ENCODE peak calls at places on chromosomes 11 and 22, in ten cellular contexts. K is tibial artery, U is tibial nerve, J is cardiac muscle cell, H is fibroblast of lung, T is GM23338, G is IMR-90, Z is PC-9, R is body of pancreas, X is ovary. I is an unnamed sample.

GRCh38 chr22:40642316-40642715 is 5.8 kb upstream of the MRTFA start:
- DNase-seq in K (no peak), U (no peak), J (no peak), H (no peak), T (no peak), G (no peak), Z (no peak), R (no peak), X (no peak), I (no peak)

GRCh38 chr22:39719559-39720450 is 149.3 kb downstream of the CACNA1I start:
- DNase-seq in K (no peak), U (no peak), J (no peak), H (no peak), T (no peak), G (no peak), Z (no peak), R (no peak), X (no peak), I (no peak)

GRCh38 chr11:18383388-18384156 is 10.8 kb upstream of the LDHA start:
- DNase-seq in K (peak), U (peak), J (peak), H (peak), T (peak), G (peak), Z (peak), R (peak), X (peak), I (peak)

GRCh38 chr11:117528061-117528780 is 200.6 kb downstream of the CEP164 start:
- DNase-seq in K (no peak), U (no peak), J (no peak), H (peak), T (no peak), G (no peak), Z (no peak), R (no peak), X (no peak), I (no peak)

GRCh38 chr22:40541300-40541699 is 95.2 kb downstream of the MRTFA start:
- DNase-seq in K (no peak), U (no peak), J (no peak), H (no peak), T (no peak), G (no peak), Z (no peak), R (no peak), X (no peak), I (peak)

GRCh38 chr11:57318178-57318577 is 6.6 kb downstream of the TNKS1BP1 start:
- DNase-seq in K (no peak), U (no peak), J (no peak), H (peak), T (no peak), G (peak), Z (no peak), R (peak), X (no peak), I (no peak)

GRCh38 chr22:20378110-20378509 is 15.8 kb upstream of the ZNF74 start:
- DNase-seq in K (no peak), U (no peak), J (no peak), H (no peak), T (no peak), G (no peak), Z (no peak), R (no peak), X (no peak), I (no peak)

GRCh38 chr11:73343076-73343833 is 32.9 kb upstream of the RELT start:
- DNase-seq in K (no peak), U (no peak), J (no peak), H (no peak), T (peak), G (no peak), Z (no peak), R (no peak), X (no peak), I (no peak)

GRCh38 chr22:39519681-39520053 is 695 bp upstream of the ATF4 start:
- DNase-seq in K (peak), U (peak), J (peak), H (peak), T (peak), G (no peak), Z (no peak), R (peak), X (no peak), I (peak)

GRCh38 chr11:82047200-82047599 is 686.5 kb downstream of the FAM181B start:
- DNase-seq in K (no peak), U (no peak), J (no peak), H (no peak), T (no peak), G (no peak), Z (no peak), R (no peak), X (no peak), I (no peak)

GRCh38 chr11:77088236-77089003 is 14.2 kb upstream of the OMP start:
- DNase-seq in K (no peak), U (no peak), J (no peak), H (no peak), T (no peak), G (no peak), Z (peak), R (no peak), X (no peak), I (no peak)

GRCh38 chr11:14409891-14410290 is 50.9 kb upstream of the RRAS2 start:
- DNase-seq in K (no peak), U (no peak), J (no peak), H (no peak), T (no peak), G (no peak), Z (no peak), R (no peak), X (no peak), I (no peak)

GRCh38 chr11:73469401-73469800 is 93.2 kb downstream of the RELT start:
- DNase-seq in K (peak), U (no peak), J (no peak), H (no peak), T (no peak), G (no peak), Z (no peak), R (no peak), X (no peak), I (no peak)

DNA sequence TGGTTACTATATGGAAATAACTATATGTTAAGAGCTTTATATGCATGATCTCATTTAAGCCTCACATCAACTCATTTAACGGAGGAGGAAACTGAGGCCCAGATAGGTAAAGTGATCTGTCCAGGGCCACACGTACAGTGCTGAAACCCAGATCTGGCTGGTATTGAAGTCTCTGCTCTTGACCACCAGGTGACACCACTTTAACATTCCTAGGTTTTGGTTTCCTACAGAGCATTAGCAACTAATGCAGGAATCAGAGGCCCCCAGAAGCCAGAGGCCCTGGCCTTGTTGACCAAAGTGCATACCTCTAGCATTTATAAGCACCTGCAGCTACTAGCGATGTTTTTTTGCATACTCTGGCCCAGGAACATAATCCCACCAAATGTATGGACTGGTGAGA is 12.9 kb upstream of the LIMK2 start:
- DNase-seq in K (no peak), U (no peak), J (no peak), H (no peak), T (peak), G (no peak), Z (no peak), R (no peak), X (no peak), I (no peak)
- TF ChIP-seq CTCF in K (no peak), U (no peak), J (no peak), H (no peak), T (peak), G (no peak), Z (no peak), R (peak), X (no peak), I (no peak)

DNA sequence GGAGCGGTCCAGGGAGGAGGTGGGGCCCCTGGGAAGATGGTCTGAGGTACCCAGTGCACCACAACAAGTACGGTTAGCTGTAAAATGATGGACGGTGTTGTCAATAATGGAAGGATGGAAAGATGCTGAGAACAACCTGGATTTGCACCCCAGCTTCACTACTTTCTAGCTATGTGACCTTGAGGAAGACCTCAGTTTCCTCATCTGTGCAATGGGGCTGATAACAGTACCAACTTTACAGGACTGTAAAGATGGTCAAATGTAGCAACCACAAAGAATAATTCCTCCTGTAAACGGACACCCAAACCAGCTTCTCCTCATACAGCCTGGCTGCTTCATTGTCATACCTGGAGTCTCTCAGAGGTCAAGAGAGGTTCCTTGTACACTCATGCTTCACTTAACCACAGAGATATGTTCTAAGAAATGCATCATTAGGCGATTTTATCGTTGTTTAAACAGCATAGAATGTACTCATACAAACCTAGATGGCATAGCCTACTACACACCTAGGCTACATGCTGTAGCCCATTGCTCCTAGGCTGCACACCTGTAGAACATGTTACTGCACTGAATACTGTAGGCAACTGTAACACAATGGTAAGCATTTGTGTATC is 65.5 kb upstream of the LMO2 start:
- DNase-seq in K (no peak), U (no peak), J (no peak), H (no peak), T (no peak), G (no peak), Z (no peak), R (no peak), X (no peak), I (no peak)
- H3K27ac ChIP-seq in K (no peak), U (no peak), J (no peak), H (no peak), T (no peak), G (no peak), Z (no peak), R (no peak), X (no peak), I (no peak)

GRCh38 chr11:96680515-96680914 is 290.7 kb downstream of the JRKL start:
- DNase-seq in K (no peak), U (no peak), J (no peak), H (no peak), T (no peak), G (no peak), Z (no peak), R (no peak), X (no peak), I (no peak)
- TF ChIP-seq CTCF in K (no peak), U (no peak), J (no peak), H (no peak), T (no peak), G (no peak), Z (no peak), R (no peak), X (no peak), I (no peak)

GRCh38 chr22:37740455-37741311 is 43.8 kb downstream of the TRIOBP start:
- DNase-seq in K (no peak), U (no peak), J (no peak), H (no peak), T (no peak), G (no peak), Z (no peak), R (no peak), X (peak), I (no peak)

GRCh38 chr22:37739000-37739399 is 42.2 kb downstream of the TRIOBP start:
- DNase-seq in K (peak), U (peak), J (no peak), H (peak), T (no peak), G (peak), Z (no peak), R (peak), X (peak), I (no peak)

GRCh38 chr22:37742374-37743092 is 45.7 kb downstream of the TRIOBP start:
- DNase-seq in K (peak), U (no peak), J (no peak), H (peak), T (no peak), G (peak), Z (peak), R (no peak), X (peak), I (peak)

GRCh38 chr22:37741312-37741795 is 44.5 kb downstream of the TRIOBP start:
- DNase-seq in K (peak), U (peak), J (peak), H (peak), T (peak), G (peak), Z (no peak), R (peak), X (peak), I (peak)

DNA sequence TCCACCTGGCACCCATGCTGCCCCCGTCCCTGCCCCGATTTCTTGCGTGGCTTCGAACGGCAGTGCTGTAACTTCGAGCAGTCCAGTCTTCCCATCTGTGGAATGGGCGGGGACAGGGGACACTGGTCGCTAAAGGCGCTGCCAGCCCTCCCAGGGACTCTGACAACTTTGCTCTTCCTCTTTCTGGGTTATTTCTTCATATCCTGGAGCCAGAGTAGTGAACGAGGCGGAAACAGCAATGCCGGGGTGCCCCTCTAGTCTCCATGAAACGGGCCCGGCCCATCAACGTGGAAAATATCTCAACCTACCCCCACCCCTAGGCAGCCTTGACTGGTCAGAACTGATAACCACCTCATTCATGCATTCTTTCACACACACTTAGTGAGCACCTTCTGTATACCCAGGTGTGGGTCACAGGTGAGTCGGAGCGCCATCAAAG is 42.8 kb downstream of the TRIOBP start:
- DNase-seq in K (peak), U (no peak), J (no peak), H (no peak), T (no peak), G (no peak), Z (no peak), R (peak), X (no peak), I (no peak)
- H3K27ac ChIP-seq in K (no peak), U (peak), J (no peak), H (peak), T (no peak), G (peak), Z (no peak), R (no peak), X (peak), I (no peak)

GRCh38 chr22:50220603-50221409 is 20.0 kb downstream of the SELENOO start:
- DNase-seq in K (no peak), U (no peak), J (no peak), H (no peak), T (no peak), G (no peak), Z (no peak), R (no peak), X (no peak), I (no peak)

GRCh38 chr22:50224071-50224470 is 20.8 kb downstream of the TUBGCP6 start:
- DNase-seq in K (no peak), U (no peak), J (no peak), H (no peak), T (no peak), G (no peak), Z (no peak), R (no peak), X (no peak), I (no peak)

GRCh38 chr22:50219800-50220602 is 19.2 kb downstream of the SELENOO start:
- DNase-seq in K (no peak), U (no peak), J (no peak), H (no peak), T (no peak), G (no peak), Z (no peak), R (no peak), X (no peak), I (no peak)

GRCh38 chr22:50222508-50222907 is 21.7 kb downstream of the SELENOO start:
- DNase-seq in K (no peak), U (no peak), J (no peak), H (no peak), T (no peak), G (no peak), Z (no peak), R (no peak), X (no peak), I (no peak)

DNA sequence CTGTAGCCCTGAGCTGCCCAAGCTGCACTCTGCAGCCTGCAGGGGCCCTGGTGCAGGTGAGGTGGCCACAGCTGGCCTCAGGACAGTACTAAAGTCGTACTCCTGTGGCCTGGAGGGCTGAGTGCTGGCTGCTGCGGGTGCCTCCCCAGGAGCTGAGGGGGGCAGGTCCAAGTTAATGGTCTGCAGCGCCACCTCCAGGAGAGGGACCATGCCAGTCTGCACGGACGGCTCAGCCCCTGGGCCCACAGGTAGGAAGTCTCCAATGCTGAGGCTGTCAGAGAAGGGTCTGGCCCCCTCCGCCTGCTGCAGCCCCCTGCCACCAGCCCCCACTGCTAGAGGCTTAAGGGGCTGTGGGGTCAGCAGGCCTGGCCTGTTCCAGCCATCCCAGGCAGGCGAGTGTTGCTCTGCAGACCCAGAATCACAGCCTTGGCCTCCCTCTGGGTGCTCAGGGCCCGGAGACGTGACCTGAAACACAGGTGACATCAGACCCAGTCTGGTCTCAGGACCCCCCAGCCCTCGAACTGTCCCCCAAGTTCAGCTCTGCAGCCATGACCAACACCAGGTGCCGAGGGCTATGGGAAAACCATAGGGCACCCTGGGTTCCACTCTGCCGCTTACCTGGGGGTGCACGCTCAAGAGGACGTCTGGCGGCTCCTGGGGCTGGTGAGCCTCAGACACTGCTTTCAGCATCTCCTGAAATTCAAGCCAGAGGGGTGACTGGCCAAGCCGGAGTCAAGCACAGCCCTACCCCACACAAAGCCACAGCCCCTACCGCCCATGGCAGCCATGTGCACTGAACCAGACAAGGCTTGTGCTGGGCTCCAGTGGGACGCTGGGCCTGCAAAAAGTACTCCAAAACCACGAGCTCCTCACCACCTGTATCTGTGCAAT is 20.8 kb downstream of the SELENOO start:
- DNase-seq in K (no peak), U (no peak), J (no peak), H (no peak), T (no peak), G (no peak), Z (no peak), R (no peak), X (no peak), I (no peak)
- TF ChIP-seq CTCF in K (no peak), U (no peak), J (peak), H (no peak), T (no peak), G (peak), Z (peak), R (no peak), X (no peak), I (no peak)

DNA sequence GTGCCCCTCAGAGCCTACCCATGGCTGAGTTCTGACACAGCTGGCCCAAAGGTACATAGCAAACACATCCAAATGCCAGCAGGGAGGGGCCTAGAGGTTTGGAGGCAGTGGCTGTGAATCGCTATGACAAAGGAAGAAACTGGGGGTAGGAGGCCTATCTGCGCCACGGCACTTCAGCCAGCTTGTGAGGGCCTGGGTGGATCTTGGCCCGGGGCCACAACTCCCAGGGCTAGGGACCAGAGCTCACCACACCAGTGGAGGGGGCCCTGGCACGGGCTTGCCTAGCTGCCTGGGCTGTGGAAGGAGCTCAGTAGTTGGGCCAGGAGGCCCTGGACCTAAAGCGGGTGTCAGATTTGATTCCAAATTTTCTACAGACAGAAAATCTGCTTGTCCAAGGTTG is 9.4 kb upstream of the NAP1L4 start:
- DNase-seq in K (no peak), U (no peak), J (no peak), H (peak), T (no peak), G (no peak), Z (no peak), R (peak), X (no peak), I (no peak)
- H3K27ac ChIP-seq in K (peak), U (peak), J (no peak), H (no peak), T (no peak), G (no peak), Z (no peak), R (peak), X (no peak), I (peak)

DNA sequence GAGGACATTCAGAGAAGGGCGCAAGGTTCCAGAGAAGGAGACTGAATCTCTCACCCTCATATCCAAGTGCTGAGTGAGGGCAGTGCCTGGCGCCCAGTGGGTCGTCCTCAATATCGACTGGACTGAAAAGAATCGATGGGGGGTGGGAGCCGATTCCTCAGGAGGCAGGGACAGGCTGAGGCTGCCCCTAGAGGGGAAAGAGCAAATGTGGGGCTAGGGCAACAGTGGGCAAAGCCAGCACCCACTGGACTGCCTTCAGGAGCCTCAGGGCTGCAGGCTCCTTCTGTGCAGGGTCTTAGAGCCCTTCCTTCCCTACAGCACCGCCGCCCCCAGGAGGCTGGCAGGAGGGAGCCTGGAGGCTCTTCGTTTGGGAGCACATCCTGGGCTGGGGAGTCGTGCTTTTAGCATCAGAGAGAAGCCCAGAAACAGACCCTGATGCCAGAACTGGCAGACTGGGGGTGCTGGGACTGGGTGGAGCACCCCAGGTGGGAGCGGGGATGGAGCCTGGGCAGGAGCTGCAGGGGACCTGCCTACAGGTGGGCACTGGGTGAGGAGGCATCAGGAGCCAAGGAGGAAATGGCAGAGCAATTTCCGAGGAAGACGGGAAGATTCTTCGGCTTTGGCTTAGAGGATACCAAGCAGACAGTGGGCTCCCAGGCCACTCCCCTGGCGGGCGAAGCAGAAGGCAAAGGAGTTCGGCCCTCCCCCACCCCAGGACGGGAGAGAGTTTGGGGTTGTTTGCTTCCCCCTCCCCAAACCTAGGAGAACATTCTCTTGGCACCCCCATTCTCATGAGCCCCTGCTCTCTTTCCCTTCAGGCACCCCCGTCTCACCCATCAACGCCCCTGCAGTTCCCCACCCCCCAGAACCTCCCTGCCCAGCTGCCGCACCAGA is 1.2 kb downstream of the SYT7 start:
- DNase-seq in K (no peak), U (no peak), J (no peak), H (no peak), T (peak), G (no peak), Z (no peak), R (no peak), X (no peak), I (no peak)
- TF ChIP-seq CTCF in K (no peak), U (no peak), J (no peak), H (no peak), T (peak), G (no peak), Z (no peak), R (no peak), X (no peak), I (no peak)